ENCODE peak calls at places on chromosomes 16 and 17, in seven cellular contexts. G is aorta, R is amygdala, S is activated T-helper 1 cell treated with Interleukin-2 at 50 U/mL for 16 hours, D is endothelial cell, Q is glutamatergic neuron, T is NCI-H2171. X is an unnamed sample.

GRCh38 chr17:81428121-81428515 is 32.9 kb downstream of the BAHCC1 start:
- DNase-seq in T (no peak), R (no peak), S (no peak), G (no peak), Q (no peak), D (no peak), X (no peak)

GRCh38 chr17:13047016-13047415 is 29.2 kb upstream of the ELAC2 start:
- DNase-seq in S (no peak), T (no peak), D (no peak), R (no peak), G (no peak), Q (no peak), X (no peak)

GRCh38 chr16:11696266-11697012 is 28.2 kb downstream of the SNN start:
- DNase-seq in D (no peak), T (no peak), G (no peak), Q (no peak), R (no peak), S (no peak), X (no peak)

GRCh38 chr16:48959747-48960146 is 321.9 kb downstream of the CBLN1 start:
- DNase-seq in G (no peak), Q (no peak), T (no peak), S (no peak), R (no peak), D (no peak), X (no peak)

GRCh38 chr17:1512351-1512750 is 4.1 kb downstream of the INPP5K start:
- DNase-seq in Q (no peak), S (no peak), G (no peak), D (no peak), R (no peak), T (no peak), X (no peak)

GRCh38 chr17:62824290-62825135 is 16.4 kb upstream of the MARCHF10 start:
- DNase-seq in G (no peak), T (no peak), Q (no peak), S (no peak), D (no peak), R (no peak), X (peak; percentile 92)

GRCh38 chr17:74259667-74260524 is 14.1 kb upstream of the DNAI2 start:
- DNase-seq in R (no peak), G (no peak), D (no peak), T (peak; percentile 66), Q (peak; percentile 44), S (no peak), X (no peak)

GRCh38 chr17:45440161-45440859 is 7.6 kb upstream of the ARHGAP27 start:
- DNase-seq in R (no peak), Q (no peak), S (no peak), G (no peak), T (peak; percentile 35), D (no peak), X (no peak)

GRCh38 chr17:81429353-81429774 is 34.1 kb downstream of the BAHCC1 start:
- DNase-seq in G (peak; percentile 82), Q (no peak), D (no peak), S (no peak), T (peak; percentile 83), R (peak; percentile 23), X (peak; percentile 78)

GRCh38 chr17:77735341-77736206 is 222.9 kb upstream of the TNRC6C start:
- DNase-seq in Q (no peak), R (no peak), G (peak; percentile 76), T (peak; percentile 40), D (no peak), S (no peak), X (no peak)

GRCh38 chr16:79469999-79470398 is 130.5 kb downstream of the MAF start:
- DNase-seq in T (no peak), G (peak; percentile 49), S (no peak), R (no peak), Q (no peak), D (no peak), X (no peak)

GRCh38 chr16:1794908-1795666 is 1.6 kb upstream of the IGFALS start:
- DNase-seq in G (no peak), S (no peak), Q (peak; percentile 16), D (no peak), T (no peak), R (no peak), X (no peak)

GRCh38 chr17:19551148-19551547 is 17.5 kb downstream of the SLC47A1 start:
- DNase-seq in G (no peak), S (no peak), Q (no peak), R (no peak), D (no peak), T (no peak), X (no peak)

GRCh38 chr17:63823659-63824331 is 3.4 kb upstream of the PSMC5 start:
- DNase-seq in D (no peak), G (peak; percentile 29), R (no peak), S (no peak), T (no peak), Q (no peak), X (no peak)

GRCh38 chr16:87437911-87438610 is 45.9 kb downstream of the MAP1LC3B start:
- DNase-seq in G (no peak), S (no peak), T (no peak), Q (no peak), R (no peak), D (no peak), X (no peak)

GRCh38 chr17:43662432-43663141 is 865 bp upstream of the MEOX1 start:
- DNase-seq in Q (no peak), S (no peak), R (no peak), T (no peak), G (no peak), D (no peak), X (no peak)

GRCh38 chr16:67407176-67407787 is 9.0 kb downstream of the ZDHHC1 start:
- DNase-seq in Q (no peak), R (no peak), T (no peak), G (no peak), D (no peak), S (no peak), X (no peak)

GRCh38 chr16:69921125-69921524 is 30.0 kb upstream of the CLEC18A start:
- DNase-seq in T (no peak), R (no peak), S (no peak), G (no peak), D (no peak), Q (no peak), X (no peak)

GRCh38 chr17:28545787-28546415 is 6.5 kb downstream of the UNC119 start:
- DNase-seq in S (no peak), G (no peak), T (no peak), R (no peak), D (no peak), Q (no peak), X (no peak)

GRCh38 chr16:28534542-28535373 is 4.0 kb downstream of the NUPR1 start:
- DNase-seq in R (no peak), Q (no peak), D (no peak), G (peak; percentile 69), S (no peak), T (no peak), X (no peak)

GRCh38 chr17:19264681-19265080 is 27.5 kb downstream of the EPN2 start:
- DNase-seq in D (no peak), Q (no peak), R (no peak), G (no peak), T (no peak), S (no peak), X (no peak)

GRCh38 chr16:73306901-73307413 is 259.0 kb upstream of the ZFHX3 start:
- DNase-seq in T (no peak), R (no peak), D (no peak), Q (no peak), S (no peak), G (no peak), X (no peak)

GRCh38 chr16:46911038-46911437 is 26.9 kb downstream of the GPT2 start:
- DNase-seq in Q (no peak), G (no peak), D (no peak), R (peak; percentile 36), S (no peak), T (no peak), X (no peak)

GRCh38 chr16:46713634-46714033 is 24.2 kb downstream of the ORC6 start:
- DNase-seq in Q (no peak), G (no peak), D (no peak), T (no peak), R (no peak), S (no peak), X (no peak)

GRCh38 chr17:28746611-28747045 is 2.8 kb downstream of the TRAF4 start:
- DNase-seq in T (peak; percentile 59), S (no peak), R (peak; percentile 65), D (no peak), Q (peak; percentile 82), G (peak; percentile 46), X (no peak)

GRCh38 chr17:38922538-38923291 is 2.7 kb upstream of the LASP1NB start:
- DNase-seq in Q (no peak), R (no peak), D (no peak), T (peak; percentile 29), G (peak; percentile 78), S (no peak), X (peak; percentile 72)

GRCh38 chr16:70430667-70431536 is 8.0 kb downstream of the ST3GAL2 start:
- DNase-seq in D (peak; percentile 31), T (no peak), R (no peak), G (no peak), Q (no peak), S (peak; percentile 27), X (no peak)

GRCh38 chr16:72664122-72664479 is 383.8 kb downstream of the ZFHX3 start:
- DNase-seq in D (no peak), G (no peak), Q (no peak), R (no peak), T (no peak), S (no peak), X (no peak)

GRCh38 chr16:13779676-13780075 is 140.3 kb upstream of the ERCC4 start:
- DNase-seq in T (no peak), S (no peak), R (no peak), G (no peak), Q (no peak), D (no peak), X (no peak)

GRCh38 chr17:44258811-44259351 is 9.1 kb downstream of the SLC4A1 start:
- DNase-seq in G (no peak), D (no peak), Q (no peak), T (no peak), R (no peak), S (no peak), X (no peak)

GRCh38 chr17:31509095-31509804 is 117.8 kb downstream of the RAB11FIP4 start:
- DNase-seq in S (no peak), D (no peak), G (no peak), R (no peak), Q (no peak), T (no peak), X (no peak)

GRCh38 chr16:87267566-87267965 is 49.6 kb downstream of the C16orf95 start:
- DNase-seq in D (no peak), R (no peak), T (no peak), Q (no peak), G (no peak), S (no peak), X (no peak)

GRCh38 chr17:13888043-13888442 is 181.3 kb upstream of the COX10 start:
- DNase-seq in G (no peak), T (no peak), S (no peak), Q (peak; percentile 35), D (no peak), R (no peak), X (peak; percentile 29)

GRCh38 chr17:67336859-67337258 is 29.5 kb downstream of the PSMD12 start:
- DNase-seq in S (no peak), D (no peak), R (no peak), T (no peak), Q (no peak), G (no peak), X (no peak)

GRCh38 chr16:4392382-4393242 is 21.0 kb downstream of the VASN start:
- DNase-seq in S (no peak), Q (no peak), G (peak; percentile 74), R (no peak), T (no peak), D (no peak), X (peak; percentile 85)

GRCh38 chr16:28863929-28864886 is 565 bp downstream of the SH2B1 start:
- DNase-seq in T (no peak), Q (no peak), R (peak; percentile 52), S (no peak), G (peak; percentile 64), D (peak; percentile 30), X (peak; percentile 45)

GRCh38 chr16:84641643-84642358 is 6.5 kb upstream of the KLHL36 start:
- DNase-seq in T (no peak), D (no peak), R (no peak), S (no peak), Q (no peak), G (no peak), X (no peak)